ENCODE peak calls at places on chromosomes 3 and 15, in five cellular contexts. One of them, this sample, is unnamed.

GRCh38 chr3:39849992-39850706 is 40.7 kb downstream of the MYRIP start:
- ATAC-seq in foreskin keratinocyte: no peak
- ATAC-seq in CD4-positive, alpha-beta T cell: no peak
- ATAC-seq in central memory CD8-positive, alpha-beta T cell: no peak
- ATAC-seq in effector memory CD8-positive, alpha-beta T cell: no peak
- ATAC-seq in this sample: no peak

GRCh38 chr3:13565581-13566461 is 16.9 kb downstream of the FBLN2 start:
- ATAC-seq in foreskin keratinocyte: no peak
- ATAC-seq in CD4-positive, alpha-beta T cell: no peak
- ATAC-seq in central memory CD8-positive, alpha-beta T cell: no peak
- ATAC-seq in effector memory CD8-positive, alpha-beta T cell: no peak
- ATAC-seq in this sample: no peak

GRCh38 chr15:50718700-50719125 is 32.1 kb upstream of the TRPM7 start:
- ATAC-seq in foreskin keratinocyte: no peak
- ATAC-seq in CD4-positive, alpha-beta T cell: no peak
- ATAC-seq in central memory CD8-positive, alpha-beta T cell: no peak
- ATAC-seq in effector memory CD8-positive, alpha-beta T cell: no peak
- ATAC-seq in this sample: no peak

GRCh38 chr3:6273878-6274277 is 587.0 kb upstream of the GRM7 start:
- ATAC-seq in foreskin keratinocyte: no peak
- ATAC-seq in CD4-positive, alpha-beta T cell: no peak
- ATAC-seq in central memory CD8-positive, alpha-beta T cell: no peak
- ATAC-seq in effector memory CD8-positive, alpha-beta T cell: no peak
- ATAC-seq in this sample: no peak

GRCh38 chr15:89751748-89752147 is 699 bp upstream of the MESP1 start:
- ATAC-seq in foreskin keratinocyte: no peak
- ATAC-seq in CD4-positive, alpha-beta T cell: no peak
- ATAC-seq in central memory CD8-positive, alpha-beta T cell: no peak
- ATAC-seq in effector memory CD8-positive, alpha-beta T cell: no peak
- ATAC-seq in this sample: peak

GRCh38 chr3:185322111-185322510 is 40.8 kb upstream of the MAP3K13 start:
- ATAC-seq in foreskin keratinocyte: no peak
- ATAC-seq in CD4-positive, alpha-beta T cell: no peak
- ATAC-seq in central memory CD8-positive, alpha-beta T cell: no peak
- ATAC-seq in effector memory CD8-positive, alpha-beta T cell: no peak
- ATAC-seq in this sample: no peak

GRCh38 chr3:132783152-132783551 is 60.9 kb upstream of the NPHP3 start:
- ATAC-seq in foreskin keratinocyte: no peak
- ATAC-seq in CD4-positive, alpha-beta T cell: no peak
- ATAC-seq in central memory CD8-positive, alpha-beta T cell: no peak
- ATAC-seq in effector memory CD8-positive, alpha-beta T cell: no peak
- ATAC-seq in this sample: no peak

GRCh38 chr15:38130739-38131498 is 121.7 kb upstream of the SPRED1 start:
- ATAC-seq in foreskin keratinocyte: peak
- ATAC-seq in CD4-positive, alpha-beta T cell: no peak
- ATAC-seq in central memory CD8-positive, alpha-beta T cell: no peak
- ATAC-seq in effector memory CD8-positive, alpha-beta T cell: no peak
- ATAC-seq in this sample: peak

This sample was measured in esophagus mucosa.